ENCODE peak calls at places on chromosomes 4 and X, in seven cellular contexts. O, C, N, V, Z, L and X are unnamed samples.

GRCh38 chrX:39848900-39849299 is 248.9 kb downstream of the BCOR start:
- DNase-seq in O (no peak), C (no peak), L (no peak), V (no peak), Z (no peak), N (no peak), X (no peak)

GRCh38 chr4:149047368-149047767 is 605.2 kb upstream of the NR3C2 start:
- DNase-seq in Z (no peak), O (no peak), V (no peak), N (no peak), C (no peak), L (no peak), X (no peak)

GRCh38 chr4:82652062-82652461 is 90.3 kb upstream of the TMEM150C start:
- DNase-seq in N (no peak), L (no peak), V (no peak), O (no peak), Z (no peak), C (no peak), X (peak; percentile 44)

GRCh38 chr4:155666701-155667537 is at the start of gene GUCY1A1:
- DNase-seq in O (peak; percentile 49), Z (peak; percentile 62), V (no peak), N (peak; percentile 77), C (peak; percentile 76), L (peak; percentile 35), X (peak; percentile 19)

GRCh38 chrX:41705680-41706374 is 17.1 kb downstream of the GPR34 start:
- DNase-seq in C (no peak), N (no peak), O (no peak), L (no peak), V (no peak), Z (no peak), X (no peak)

GRCh38 chr4:82500106-82500738 is 61.6 kb downstream of the TMEM150C start:
- DNase-seq in V (no peak), C (no peak), N (no peak), L (no peak), Z (no peak), O (no peak), X (no peak)

GRCh38 chrX:101263766-101264165 is 27.4 kb downstream of the TAF7L start:
- DNase-seq in Z (no peak), V (no peak), O (no peak), N (no peak), C (no peak), L (no peak), X (no peak)

GRCh38 chr4:99847362-99847976 is 30.8 kb downstream of the DAPP1 start:
- DNase-seq in N (no peak), Z (no peak), O (no peak), V (no peak), L (no peak), C (no peak), X (no peak)

GRCh38 chrX:78595901-78596502 is 63.1 kb downstream of the RTL3 start:
- DNase-seq in Z (peak; percentile 39), C (peak; percentile 36), V (no peak), L (no peak), O (peak; percentile 36), N (peak; percentile 64), X (peak; percentile 9)

GRCh38 chrX:149720021-149720689 is 8.3 kb downstream of the MAGEA11 start:
- DNase-seq in V (no peak), C (no peak), O (no peak), L (no peak), N (peak; percentile 34), Z (peak; percentile 94), X (no peak)

GRCh38 chr4:28350485-28350884 is 1489.8 kb downstream of the STIM2 start:
- DNase-seq in Z (no peak), O (no peak), C (no peak), L (no peak), N (no peak), V (no peak), X (peak; percentile 19)

GRCh38 chr4:1404573-1405248 is 1.5 kb downstream of the NKX1-1 start:
- DNase-seq in C (no peak), V (no peak), L (peak; percentile 8), O (no peak), N (no peak), Z (no peak), X (no peak)

GRCh38 chr4:11748169-11748872 is 319.6 kb upstream of the HS3ST1 start:
- DNase-seq in O (no peak), N (no peak), Z (no peak), L (no peak), C (no peak), V (no peak), X (no peak)

GRCh38 chr4:16909245-16909644 is 10.8 kb upstream of the LDB2 start:
- DNase-seq in C (no peak), V (no peak), L (no peak), N (peak; percentile 27), O (no peak), Z (no peak), X (no peak)

GRCh38 chrX:1178580-1179057 is 33.8 kb downstream of the CRLF2 start:
- DNase-seq in Z (no peak), O (no peak), V (no peak), C (no peak), N (peak; percentile 39), L (no peak), X (peak; percentile 23)

GRCh38 chr4:163598489-163598888 is 104.0 kb downstream of the TMA16 start:
- DNase-seq in Z (no peak), N (no peak), C (no peak), V (no peak), L (no peak), O (no peak), X (no peak)

GRCh38 chrX:134388161-134389109 is 71.5 kb upstream of the HPRT1 start:
- DNase-seq in V (no peak), O (no peak), C (no peak), N (no peak), L (no peak), Z (no peak), X (peak; percentile 3)

GRCh38 chrX:72042860-72043248 is 88.9 kb downstream of the RTL5 start:
- DNase-seq in O (no peak), V (no peak), C (no peak), N (no peak), Z (no peak), L (no peak), X (no peak)

GRCh38 chr4:144591401-144591800 is 54.6 kb upstream of the HHIP start:
- DNase-seq in V (no peak), L (no peak), O (no peak), N (no peak), Z (no peak), C (peak; percentile 59), X (peak; percentile 90)

GRCh38 chr4:125765936-125766335 is 451.2 kb downstream of the FAT4 start:
- DNase-seq in Z (no peak), O (no peak), N (no peak), C (no peak), V (no peak), L (no peak), X (no peak)

GRCh38 chr4:5387457-5387856 is 320.9 kb downstream of the EVC2 start:
- DNase-seq in V (no peak), Z (no peak), C (no peak), N (no peak), O (no peak), L (no peak), X (no peak)

GRCh38 chr4:150158041-150158440 is 79.8 kb downstream of the DCLK2 start:
- DNase-seq in Z (no peak), O (no peak), N (no peak), L (no peak), C (no peak), V (no peak), X (no peak)
- H3K4me1 ChIP-seq in Z (no peaks in the 10 kb centered on the region), O (peaks cover 1% of the 10 kb centered on the region), N (no peaks in the 10 kb centered on the region), L (no peaks in the 10 kb centered on the region), C (peaks cover 3% of the 10 kb centered on the region), V (no peaks in the 10 kb centered on the region), X (no peaks in the 10 kb centered on the region)

GRCh38 chrX:6681469-6681868 is 146.6 kb upstream of the VCX3A start:
- DNase-seq in C (no peak), O (no peak), Z (no peak), L (no peak), N (no peak), V (no peak), X (no peak)

GRCh38 chrX:6679550-6679949 is 144.6 kb upstream of the VCX3A start:
- DNase-seq in C (no peak), O (no peak), L (no peak), V (no peak), N (no peak), Z (no peak), X (no peak)

GRCh38 chrX:6679988-6680387 is 145.1 kb upstream of the VCX3A start:
- DNase-seq in Z (no peak), L (no peak), V (no peak), C (no peak), O (no peak), N (no peak), X (no peak)

GRCh38 chrX:6683353-6683752 is 148.4 kb upstream of the VCX3A start:
- DNase-seq in V (no peak), N (no peak), L (no peak), O (no peak), Z (no peak), C (no peak), X (no peak)

GRCh38 chrX:6678313-6678712 is 143.4 kb upstream of the VCX3A start:
- DNase-seq in L (no peak), O (no peak), N (no peak), Z (no peak), V (no peak), C (no peak), X (no peak)
- H3K4me1 ChIP-seq in L (no peaks in the 10 kb centered on the region), O (no peaks in the 10 kb centered on the region), N (no peaks in the 10 kb centered on the region), Z (no peaks in the 10 kb centered on the region), V (no peaks in the 10 kb centered on the region), C (no peaks in the 10 kb centered on the region), X (no peaks in the 10 kb centered on the region)

GRCh38 chrX:119635179-119635578 is 29.0 kb upstream of the NKRF start:
- DNase-seq in O (no peak), C (no peak), Z (no peak), V (no peak), L (no peak), N (no peak), X (no peak)
- H3K4me1 ChIP-seq in O (no peaks in the 10 kb centered on the region), C (no peaks in the 10 kb centered on the region), Z (no peaks in the 10 kb centered on the region), V (no peaks in the 10 kb centered on the region), L (no peaks in the 10 kb centered on the region), N (no peaks in the 10 kb centered on the region), X (no peaks in the 10 kb centered on the region)

GRCh38 chrX:153495362-153495751 is 577 bp downstream of the BGN start:
- DNase-seq in O (no peak), L (peak; percentile 55), N (no peak), C (no peak), Z (no peak), V (no peak), X (no peak)

GRCh38 chrX:153493085-153493484 is 1.7 kb upstream of the BGN start:
- DNase-seq in V (no peak), C (no peak), Z (no peak), N (no peak), O (no peak), L (no peak), X (no peak)

GRCh38 chrX:153492543-153492942 is 2.2 kb upstream of the BGN start:
- DNase-seq in Z (no peak), C (no peak), L (no peak), N (no peak), V (no peak), O (no peak), X (no peak)

GRCh38 chrX:153494541-153495361 is at the start of gene BGN:
- DNase-seq in Z (peak; percentile 67), N (peak; percentile 69), L (peak; percentile 63), O (no peak), V (no peak), C (no peak), X (peak; percentile 44)

DNA sequence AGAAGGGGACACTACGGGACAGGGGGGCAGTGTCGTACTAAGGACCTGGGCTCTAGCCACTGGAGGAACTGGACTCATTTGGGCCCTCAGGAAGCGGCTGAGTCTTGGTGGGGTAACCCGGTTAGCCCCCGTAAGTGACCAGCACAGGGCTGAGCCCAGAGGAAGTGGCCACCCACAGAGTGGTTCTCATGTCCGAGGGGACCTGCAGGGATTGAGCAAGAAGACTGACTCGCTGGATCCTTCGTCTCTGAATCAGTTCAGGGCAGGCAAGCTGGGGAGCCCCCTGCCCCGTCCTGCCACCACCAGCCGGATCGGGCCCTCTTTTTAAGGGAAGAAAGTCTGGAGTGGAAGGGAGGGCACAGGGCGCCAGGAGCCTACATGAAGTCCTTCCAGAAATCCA is 719 bp upstream of the BGN start:
- DNase-seq in Z (no peak), N (no peak), O (no peak), L (no peak), V (no peak), C (no peak), X (no peak)
- H3K4me1 ChIP-seq in Z (no peaks in the 10 kb centered on the region), N (peaks cover 7% of the 10 kb centered on the region), O (peaks cover 10% of the 10 kb centered on the region), L (no peaks in the 10 kb centered on the region), V (no peaks in the 10 kb centered on the region), C (peaks cover 8% of the 10 kb centered on the region), X (no peaks in the 10 kb centered on the region)